ENCODE peak calls at places on chromosomes 16 and 17, in ten cellular contexts. L, B, I, F, W, Z, M, A, N and H are unnamed samples.

GRCh38 chr16:13421726-13422125 is 498.2 kb upstream of the ERCC4 start:
- DNase-seq in L (no peak), B (no peak), I (no peak), F (no peak), W (no peak), Z (peak), M (no peak), A (no peak), N (no peak), H (no peak)

GRCh38 chr17:34071891-34072420 is 183.1 kb upstream of the CCL2 start:
- DNase-seq in L (no peak), B (no peak), I (no peak), F (no peak), W (no peak), Z (no peak), M (no peak), A (no peak), N (no peak), H (no peak)

GRCh38 chr17:64774888-64775600 is 112.9 kb upstream of the SMURF2 start:
- DNase-seq in L (no peak), B (peak), I (no peak), F (no peak), W (no peak), Z (no peak), M (peak), A (no peak), N (no peak), H (no peak)

GRCh38 chr16:47712276-47713224 is 251.4 kb downstream of the PHKB start:
- DNase-seq in L (no peak), B (no peak), I (no peak), F (no peak), W (no peak), Z (no peak), M (no peak), A (no peak), N (no peak), H (no peak)

GRCh38 chr16:11636172-11636721 is 32.0 kb upstream of the SNN start:
- DNase-seq in L (no peak), B (no peak), I (no peak), F (no peak), W (no peak), Z (no peak), M (no peak), A (no peak), N (no peak), H (no peak)

GRCh38 chr17:59361916-59362810 is 30.7 kb downstream of the YPEL2 start:
- DNase-seq in L (peak), B (no peak), I (no peak), F (peak), W (peak), Z (peak), M (no peak), A (peak), N (no peak), H (no peak)

GRCh38 chr17:76561332-76561731 is 21.5 kb downstream of the PRCD start:
- DNase-seq in L (no peak), B (no peak), I (no peak), F (peak), W (no peak), Z (peak), M (no peak), A (no peak), N (no peak), H (no peak)

GRCh38 chr17:18320301-18320700 is 5.2 kb downstream of the SMCR8 start:
- DNase-seq in L (no peak), B (no peak), I (no peak), F (no peak), W (no peak), Z (no peak), M (no peak), A (no peak), N (no peak), H (no peak)

GRCh38 chr16:50323335-50324011 is 45.3 kb downstream of the BRD7 start:
- DNase-seq in L (peak), B (no peak), I (peak), F (no peak), W (no peak), Z (no peak), M (peak), A (peak), N (no peak), H (no peak)

GRCh38 chr16:4935231-4935855 is 1.6 kb downstream of the PPL start:
- DNase-seq in L (no peak), B (peak), I (no peak), F (peak), W (no peak), Z (no peak), M (peak), A (no peak), N (no peak), H (no peak)

GRCh38 chr17:4189280-4189679 is 46.3 kb downstream of the CYB5D2 start:
- DNase-seq in L (no peak), B (no peak), I (no peak), F (no peak), W (no peak), Z (no peak), M (no peak), A (no peak), N (no peak), H (no peak)

GRCh38 chr17:83103938-83104311 is 24.5 kb downstream of the METRNL start:
- DNase-seq in L (no peak), B (peak), I (no peak), F (no peak), W (no peak), Z (no peak), M (no peak), A (no peak), N (no peak), H (no peak)

GRCh38 chr16:4257646-4258556 is 14.9 kb downstream of the TFAP4 start:
- DNase-seq in L (no peak), B (peak), I (no peak), F (peak), W (no peak), Z (no peak), M (no peak), A (no peak), N (no peak), H (no peak)